ENCODE peak calls at places on chromosomes 6 and 20, in six cellular contexts. X is epithelial cell of esophagus, B is HL-60, E is body of pancreas, M is astrocyte of the spinal cord, U is GM12864. Q is an unnamed sample.

GRCh38 chr6:125957391-125957693 is 772 bp downstream of the HINT3 start:
- DNase-seq in U (no peak), X (no peak), E (no peak), B (no peak), M (no peak), Q (no peak)

GRCh38 chr20:61127311-61128044 is 124.6 kb upstream of the CDH4 start:
- DNase-seq in X (peak), U (no peak), M (peak), E (no peak), B (no peak), Q (no peak)

GRCh38 chr20:22908437-22908836 is 126.7 kb upstream of the SSTR4 start:
- DNase-seq in E (no peak), U (no peak), B (no peak), X (no peak), M (no peak), Q (no peak)

GRCh38 chr6:145051661-145052060 is 683.7 kb downstream of the EPM2A start:
- DNase-seq in E (no peak), X (no peak), M (no peak), B (no peak), U (no peak), Q (no peak)

GRCh38 chr20:53716385-53716784 is 122.7 kb upstream of the ZNF217 start:
- DNase-seq in M (no peak), U (no peak), E (no peak), X (no peak), B (no peak), Q (no peak)

GRCh38 chr20:63944078-63944941 is 11.9 kb downstream of the UCKL1 start:
- DNase-seq in U (no peak), E (no peak), M (no peak), B (no peak), X (no peak), Q (no peak)

GRCh38 chr6:156718647-156719394 is 58.4 kb upstream of the ARID1B start:
- DNase-seq in B (no peak), E (peak), X (peak), M (peak), U (no peak), Q (no peak)

GRCh38 chr20:9514072-9514460 is 324 bp upstream of the LAMP5 start:
- DNase-seq in E (no peak), U (no peak), M (no peak), X (no peak), B (no peak), Q (no peak)

GRCh38 chr6:20126102-20126752 is 86.0 kb downstream of the MBOAT1 start:
- DNase-seq in X (no peak), E (no peak), U (no peak), B (no peak), M (no peak), Q (no peak)

GRCh38 chr6:16539086-16539931 is 222.0 kb downstream of the ATXN1 start:
- DNase-seq in U (no peak), M (no peak), B (no peak), E (no peak), X (peak), Q (no peak)

GRCh38 chr6:287500-287883 is 4.8 kb upstream of the DUSP22 start:
- DNase-seq in X (no peak), B (no peak), M (no peak), E (no peak), U (no peak), Q (peak)

DNA sequence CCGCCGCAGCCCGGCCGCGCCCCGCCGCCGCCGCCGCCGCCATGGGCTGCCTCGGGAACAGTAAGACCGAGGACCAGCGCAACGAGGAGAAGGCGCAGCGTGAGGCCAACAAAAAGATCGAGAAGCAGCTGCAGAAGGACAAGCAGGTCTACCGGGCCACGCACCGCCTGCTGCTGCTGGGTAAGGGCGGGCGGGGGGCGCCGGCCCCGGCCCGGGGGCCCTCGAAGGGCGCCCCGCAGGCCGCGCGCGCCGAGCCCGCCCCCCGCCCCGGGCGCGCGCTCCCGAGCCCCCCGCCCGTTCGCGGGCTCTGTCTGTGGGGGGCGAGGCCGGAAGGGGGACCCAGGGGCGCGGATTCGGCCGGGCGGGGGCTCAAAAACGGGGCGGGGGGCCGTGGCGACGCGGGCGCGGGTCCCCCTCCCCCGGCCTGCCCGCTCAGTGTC is 39.2 kb downstream of the GNAS start:
- DNase-seq in X (peak), B (no peak), M (no peak), U (no peak), E (peak), Q (peak)
- H3K4me3 ChIP-seq in X (peak), B (peak), M (peak), U (peak), E (peak), Q (peak)

GRCh38 chr20:50285376-50286173 is 94.9 kb downstream of the CEBPB start:
- DNase-seq in M (peak), B (no peak), E (no peak), U (peak), X (no peak), Q (peak)
- TF ChIP-seq CTCF in M (no peak), B (no peak), E (no peak), U (no peak), X (no peak), Q (no peak)

GRCh38 chr20:2314759-2315439 is 19.1 kb downstream of the TGM3 start:
- DNase-seq in U (no peak), X (peak), M (peak), E (peak), B (peak), Q (no peak)
- H3K4me3 ChIP-seq in U (no peak), X (no peak), M (no peak), E (no peak), B (no peak), Q (no peak)

DNA sequence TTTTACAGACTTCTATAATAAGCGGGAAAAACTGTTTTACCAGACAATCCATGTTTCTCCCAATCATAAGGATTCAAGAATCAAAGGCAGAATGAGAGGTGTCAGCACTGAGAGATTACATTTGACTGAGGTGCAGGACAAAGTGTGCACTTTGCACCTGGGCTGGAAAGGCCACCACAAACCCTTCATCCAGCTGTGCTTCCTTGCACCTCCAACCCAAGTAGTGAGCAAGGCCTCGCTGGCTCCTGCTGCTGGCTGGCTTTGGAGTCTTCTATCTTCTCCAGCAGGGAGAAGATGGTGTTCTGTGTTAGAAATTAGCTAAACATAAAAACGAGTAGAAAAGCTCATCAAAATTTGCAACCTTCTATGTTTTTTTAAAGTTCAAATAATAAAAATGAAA is 77.7 kb downstream of the CHD6 start:
- DNase-seq in M (no peak), E (no peak), B (no peak), X (no peak), U (no peak), Q (no peak)
- TF ChIP-seq CTCF in M (no peak), E (no peak), B (no peak), X (no peak), U (no peak), Q (no peak)

DNA sequence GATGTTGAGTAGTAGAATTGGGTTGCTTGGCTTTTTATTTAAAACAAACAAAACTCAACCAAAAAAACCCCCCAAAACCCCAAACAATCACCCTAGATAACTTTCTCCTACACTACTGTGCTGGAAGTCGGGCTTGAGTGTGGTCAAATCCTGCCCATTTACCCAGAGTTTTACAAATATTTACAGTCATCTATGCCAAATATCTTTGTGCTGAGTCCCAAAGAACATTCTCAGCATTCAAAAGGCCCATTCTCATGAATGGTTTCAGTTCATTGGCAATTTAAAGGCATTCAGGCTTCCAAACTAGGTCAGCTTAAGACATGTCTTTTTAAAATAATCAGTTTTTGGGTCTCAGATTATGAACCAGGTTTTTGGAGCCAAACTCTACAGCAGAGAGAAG is 1.8 kb downstream of the RNF144B start:
- DNase-seq in E (peak), U (no peak), M (peak), B (no peak), X (peak), Q (no peak)
- H3K4me3 ChIP-seq in E (no peak), U (no peak), M (peak), B (no peak), X (peak), Q (no peak)

DNA sequence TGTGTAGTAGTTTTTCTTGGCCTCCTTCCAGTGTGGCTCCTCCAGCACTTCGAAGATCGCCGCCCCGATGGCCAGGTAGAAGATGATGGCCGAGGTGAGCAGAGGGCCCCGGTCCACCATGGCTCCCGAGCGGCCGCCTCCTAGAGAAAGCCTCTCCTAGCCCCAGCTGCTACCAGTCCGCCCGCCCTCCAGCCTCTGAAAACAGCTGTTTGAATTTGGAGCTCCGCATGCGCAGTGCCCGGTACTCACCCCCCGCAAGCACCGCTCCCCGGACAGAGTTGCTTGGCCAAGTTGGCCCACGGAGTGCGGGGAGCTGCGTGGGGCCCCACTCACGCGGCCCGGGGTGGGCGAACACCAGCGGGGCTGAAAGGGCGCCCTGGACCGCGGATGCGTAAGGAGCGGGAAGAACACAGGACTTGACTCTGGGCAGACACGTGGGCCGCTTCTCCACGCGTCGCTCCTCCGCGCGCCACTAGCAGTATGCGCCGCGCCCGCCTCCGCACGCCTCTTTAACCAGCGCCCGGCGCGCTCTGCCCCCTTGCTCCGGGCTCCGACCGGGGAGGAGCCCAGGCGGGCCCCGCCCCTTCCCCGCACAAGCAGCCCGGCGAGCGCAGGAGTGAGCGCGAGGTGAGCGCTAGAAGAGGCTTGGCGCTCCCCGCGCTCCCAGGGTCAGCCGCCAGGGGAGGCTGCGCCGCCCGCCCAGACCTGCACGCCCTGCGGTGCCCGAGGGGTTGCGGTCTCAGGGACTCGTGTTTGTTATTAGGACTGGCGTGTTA is at the start of gene KCNK5:
- DNase-seq in E (peak), M (peak), X (peak), B (peak), U (no peak), Q (peak)
- TF ChIP-seq CTCF in E (peak), M (peak), X (peak), B (peak), U (peak), Q (peak)

GRCh38 chr6:106512048-106512957 is 117.0 kb downstream of the RTN4IP1 start:
- DNase-seq in U (no peak), X (peak), E (peak), B (peak), M (peak), Q (peak)

GRCh38 chr6:106514281-106514885 is 114.9 kb downstream of the RTN4IP1 start:
- DNase-seq in X (peak), M (no peak), B (no peak), U (no peak), E (no peak), Q (no peak)

GRCh38 chr6:106511274-106512047 is 117.8 kb downstream of the RTN4IP1 start:
- DNase-seq in M (peak), U (no peak), B (no peak), E (peak), X (peak), Q (peak)

GRCh38 chr6:106512958-106513480 is 116.3 kb downstream of the RTN4IP1 start:
- DNase-seq in M (peak), U (no peak), E (no peak), X (no peak), B (no peak), Q (no peak)

DNA sequence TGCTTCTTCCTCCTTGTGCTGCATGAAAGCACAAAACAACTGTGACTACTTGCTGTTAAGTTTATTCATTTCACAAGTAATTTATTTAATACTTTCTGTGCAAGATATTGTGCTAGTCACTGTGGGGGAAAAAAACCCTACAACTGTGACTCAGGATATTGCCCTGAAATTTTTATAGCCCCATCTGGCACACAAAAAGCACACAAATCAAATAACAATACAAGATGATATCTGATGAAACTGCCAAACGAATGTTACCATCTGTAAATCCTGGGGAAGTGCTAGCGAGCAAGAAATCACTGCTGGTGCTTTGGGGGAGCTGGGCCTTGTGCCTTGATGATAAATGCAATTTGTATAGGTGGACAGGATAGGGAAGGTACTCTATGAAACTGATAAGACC is 115.5 kb downstream of the RTN4IP1 start:
- DNase-seq in U (no peak), M (peak), E (no peak), X (peak), B (no peak), Q (peak)
- H3K4me3 ChIP-seq in U (peak), M (peak), E (no peak), X (peak), B (peak), Q (peak)

GRCh38 chr20:51334609-51335008 is 207.9 kb downstream of the NFATC2 start:
- DNase-seq in U (no peak), X (no peak), M (no peak), B (no peak), E (no peak), Q (no peak)

GRCh38 chr20:51333446-51333845 is 209.1 kb downstream of the NFATC2 start:
- DNase-seq in E (no peak), X (no peak), B (no peak), M (no peak), U (no peak), Q (no peak)

GRCh38 chr20:51333971-51334370 is 208.5 kb downstream of the NFATC2 start:
- DNase-seq in M (no peak), B (no peak), E (no peak), X (no peak), U (no peak), Q (no peak)

GRCh38 chr20:51337126-51337805 is 205.3 kb downstream of the NFATC2 start:
- DNase-seq in X (peak), M (no peak), E (no peak), B (no peak), U (no peak), Q (peak)

DNA sequence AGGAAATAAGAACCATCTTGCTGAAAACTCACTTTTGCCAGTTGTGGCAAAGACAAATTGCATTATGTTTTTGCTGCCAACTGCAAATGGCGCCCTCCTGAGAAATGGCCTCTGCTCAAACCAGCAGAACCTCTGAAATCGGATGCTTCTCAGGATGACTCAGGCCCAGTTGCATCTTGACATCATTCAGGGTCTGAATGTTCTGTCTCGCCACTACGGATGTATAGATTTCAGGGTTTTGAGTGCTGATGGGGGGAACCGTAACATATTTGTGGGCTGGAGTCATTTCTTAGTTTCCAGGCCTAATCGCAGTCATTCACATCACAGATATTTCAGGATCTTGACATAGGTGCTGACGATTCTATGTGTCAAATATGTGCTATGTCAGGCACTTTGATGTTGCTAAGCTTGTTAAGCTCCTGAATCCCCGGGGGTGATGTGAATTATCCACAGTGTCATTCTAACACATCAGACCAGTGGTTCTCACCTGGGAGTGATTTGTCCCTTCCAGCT is 207.1 kb downstream of the NFATC2 start:
- DNase-seq in X (peak), M (peak), U (peak), B (no peak), E (no peak), Q (peak)
- TF ChIP-seq CTCF in X (no peak), M (peak), U (no peak), B (no peak), E (no peak), Q (no peak)

GRCh38 chr6:111871207-111871606 is 2.0 kb downstream of the FYN start:
- DNase-seq in M (no peak), U (no peak), E (no peak), B (peak), X (no peak), Q (peak)
- H3K4me3 ChIP-seq in M (peak), U (no peak), E (no peak), B (no peak), X (peak), Q (peak)

Q was measured in GM12865.